ENCODE peak calls at places on chromosomes 5 and 9, in ten cellular contexts. One of them, this sample, is unnamed.

GRCh38 chr5:122151640-122152039 is 22.3 kb downstream of the ZNF474 start:
- DNase-seq in NAMALWA: no peak
- DNase-seq in anterior cingulate cortex: no peak
- DNase-seq in germinal center: no peak
- DNase-seq in GM03348: peak
- DNase-seq in smooth muscle cell of the brain vasculature: peak
- DNase-seq in neural crest cell: no peak
- DNase-seq in heart right ventricle: no peak
- DNase-seq in NCI-H774: no peak
- DNase-seq in EL: peak
- DNase-seq in this sample: no peak

GRCh38 chr5:134567651-134568338 is 42.3 kb downstream of the JADE2 start:
- DNase-seq in NAMALWA: no peak
- DNase-seq in anterior cingulate cortex: no peak
- DNase-seq in germinal center: no peak
- DNase-seq in GM03348: peak
- DNase-seq in smooth muscle cell of the brain vasculature: no peak
- DNase-seq in neural crest cell: no peak
- DNase-seq in heart right ventricle: no peak
- DNase-seq in NCI-H774: no peak
- DNase-seq in EL: peak
- DNase-seq in this sample: no peak

GRCh38 chr5:18105449-18105848 is 471.2 kb downstream of the TAF11L14 start:
- DNase-seq in NAMALWA: no peak
- DNase-seq in anterior cingulate cortex: no peak
- DNase-seq in germinal center: no peak
- DNase-seq in GM03348: no peak
- DNase-seq in smooth muscle cell of the brain vasculature: no peak
- DNase-seq in neural crest cell: no peak
- DNase-seq in heart right ventricle: no peak
- DNase-seq in NCI-H774: no peak
- DNase-seq in EL: no peak
- DNase-seq in this sample: no peak

GRCh38 chr5:2149196-2149541 is 266.4 kb upstream of the IRX4 start:
- DNase-seq in NAMALWA: no peak
- DNase-seq in anterior cingulate cortex: no peak
- DNase-seq in germinal center: no peak
- DNase-seq in GM03348: peak
- DNase-seq in smooth muscle cell of the brain vasculature: no peak
- DNase-seq in neural crest cell: no peak
- DNase-seq in heart right ventricle: no peak
- DNase-seq in NCI-H774: no peak
- DNase-seq in EL: no peak
- DNase-seq in this sample: no peak

GRCh38 chr9:97480174-97480573 is 21.3 kb upstream of the TMOD1 start:
- DNase-seq in NAMALWA: no peak
- DNase-seq in anterior cingulate cortex: no peak
- DNase-seq in germinal center: no peak
- DNase-seq in GM03348: no peak
- DNase-seq in smooth muscle cell of the brain vasculature: no peak
- DNase-seq in neural crest cell: no peak
- DNase-seq in heart right ventricle: no peak
- DNase-seq in NCI-H774: no peak
- DNase-seq in EL: no peak
- DNase-seq in this sample: no peak

GRCh38 chr5:142432961-142433360 is 108.1 kb upstream of the SPRY4 start:
- DNase-seq in NAMALWA: no peak
- DNase-seq in anterior cingulate cortex: no peak
- DNase-seq in germinal center: peak
- DNase-seq in GM03348: no peak
- DNase-seq in smooth muscle cell of the brain vasculature: no peak
- DNase-seq in neural crest cell: no peak
- DNase-seq in heart right ventricle: no peak
- DNase-seq in NCI-H774: no peak
- DNase-seq in EL: no peak
- DNase-seq in this sample: no peak

GRCh38 chr5:29001666-29002065 is 1963.3 kb upstream of the CDH9 start:
- DNase-seq in NAMALWA: no peak
- DNase-seq in anterior cingulate cortex: no peak
- DNase-seq in germinal center: no peak
- DNase-seq in GM03348: no peak
- DNase-seq in smooth muscle cell of the brain vasculature: no peak
- DNase-seq in neural crest cell: no peak
- DNase-seq in heart right ventricle: no peak
- DNase-seq in NCI-H774: no peak
- DNase-seq in EL: no peak
- DNase-seq in this sample: no peak

GRCh38 chr5:36878421-36879088 is 2.0 kb downstream of the NIPBL start:
- DNase-seq in NAMALWA: no peak
- DNase-seq in anterior cingulate cortex: no peak
- DNase-seq in germinal center: no peak
- DNase-seq in GM03348: peak
- DNase-seq in smooth muscle cell of the brain vasculature: no peak
- DNase-seq in neural crest cell: peak
- DNase-seq in heart right ventricle: no peak
- DNase-seq in NCI-H774: peak
- DNase-seq in EL: peak
- DNase-seq in this sample: no peak

GRCh38 chr9:78985084-78985738 is 586.6 kb upstream of the TLE4 start:
- DNase-seq in NAMALWA: no peak
- DNase-seq in anterior cingulate cortex: no peak
- DNase-seq in germinal center: no peak
- DNase-seq in GM03348: peak
- DNase-seq in smooth muscle cell of the brain vasculature: no peak
- DNase-seq in neural crest cell: no peak
- DNase-seq in heart right ventricle: no peak
- DNase-seq in NCI-H774: no peak
- DNase-seq in EL: peak
- DNase-seq in this sample: no peak

GRCh38 chr9:108445431-108446018 is 410.3 kb downstream of the ACTL7B start:
- DNase-seq in NAMALWA: no peak
- DNase-seq in anterior cingulate cortex: peak
- DNase-seq in germinal center: no peak
- DNase-seq in GM03348: no peak
- DNase-seq in smooth muscle cell of the brain vasculature: no peak
- DNase-seq in neural crest cell: peak
- DNase-seq in heart right ventricle: no peak
- DNase-seq in NCI-H774: no peak
- DNase-seq in EL: no peak
- DNase-seq in this sample: no peak

GRCh38 chr5:66982514-66982913 is 214.1 kb downstream of the CD180 start:
- DNase-seq in NAMALWA: no peak
- DNase-seq in anterior cingulate cortex: no peak
- DNase-seq in germinal center: no peak
- DNase-seq in GM03348: no peak
- DNase-seq in smooth muscle cell of the brain vasculature: no peak
- DNase-seq in neural crest cell: no peak
- DNase-seq in heart right ventricle: no peak
- DNase-seq in NCI-H774: no peak
- DNase-seq in EL: no peak
- DNase-seq in this sample: no peak

GRCh38 chr5:173180331-173180730 is 36.0 kb downstream of the BNIP1 start:
- DNase-seq in NAMALWA: no peak
- DNase-seq in anterior cingulate cortex: no peak
- DNase-seq in germinal center: no peak
- DNase-seq in GM03348: no peak
- DNase-seq in smooth muscle cell of the brain vasculature: no peak
- DNase-seq in neural crest cell: no peak
- DNase-seq in heart right ventricle: no peak
- DNase-seq in NCI-H774: no peak
- DNase-seq in EL: peak
- DNase-seq in this sample: no peak

GRCh38 chr5:171521219-171521633 is 101.8 kb downstream of the FGF18 start:
- DNase-seq in NAMALWA: no peak
- DNase-seq in anterior cingulate cortex: no peak
- DNase-seq in germinal center: no peak
- DNase-seq in GM03348: peak
- DNase-seq in smooth muscle cell of the brain vasculature: peak
- DNase-seq in neural crest cell: no peak
- DNase-seq in heart right ventricle: no peak
- DNase-seq in NCI-H774: no peak
- DNase-seq in EL: peak
- DNase-seq in this sample: no peak

GRCh38 chr9:125867752-125868400 is 120.7 kb downstream of the PBX3 start:
- DNase-seq in NAMALWA: no peak
- DNase-seq in anterior cingulate cortex: no peak
- DNase-seq in germinal center: no peak
- DNase-seq in GM03348: no peak
- DNase-seq in smooth muscle cell of the brain vasculature: no peak
- DNase-seq in neural crest cell: no peak
- DNase-seq in heart right ventricle: no peak
- DNase-seq in NCI-H774: no peak
- DNase-seq in EL: no peak
- DNase-seq in this sample: no peak

GRCh38 chr9:35114921-35115341 is 731 bp downstream of the ATOSB start:
- DNase-seq in NAMALWA: peak
- DNase-seq in anterior cingulate cortex: no peak
- DNase-seq in germinal center: peak
- DNase-seq in GM03348: peak
- DNase-seq in smooth muscle cell of the brain vasculature: no peak
- DNase-seq in neural crest cell: peak
- DNase-seq in heart right ventricle: peak
- DNase-seq in NCI-H774: no peak
- DNase-seq in EL: peak
- DNase-seq in this sample: no peak

GRCh38 chr9:2704504-2704903 is 12.8 kb upstream of the KCNV2 start:
- DNase-seq in NAMALWA: no peak
- DNase-seq in anterior cingulate cortex: no peak
- DNase-seq in germinal center: no peak
- DNase-seq in GM03348: peak
- DNase-seq in smooth muscle cell of the brain vasculature: no peak
- DNase-seq in neural crest cell: no peak
- DNase-seq in heart right ventricle: no peak
- DNase-seq in NCI-H774: no peak
- DNase-seq in EL: no peak
- DNase-seq in this sample: no peak

GRCh38 chr9:135224921-135225541 is 137.6 kb downstream of the OLFM1 start:
- DNase-seq in NAMALWA: no peak
- DNase-seq in anterior cingulate cortex: no peak
- DNase-seq in germinal center: no peak
- DNase-seq in GM03348: no peak
- DNase-seq in smooth muscle cell of the brain vasculature: no peak
- DNase-seq in neural crest cell: no peak
- DNase-seq in heart right ventricle: no peak
- DNase-seq in NCI-H774: no peak
- DNase-seq in EL: no peak
- DNase-seq in this sample: no peak

GRCh38 chr5:2334686-2335085 is 416.8 kb downstream of the IRX2 start:
- DNase-seq in NAMALWA: no peak
- DNase-seq in anterior cingulate cortex: no peak
- DNase-seq in germinal center: no peak
- DNase-seq in GM03348: no peak
- DNase-seq in smooth muscle cell of the brain vasculature: no peak
- DNase-seq in neural crest cell: no peak
- DNase-seq in heart right ventricle: no peak
- DNase-seq in NCI-H774: no peak
- DNase-seq in EL: no peak
- DNase-seq in this sample: no peak

GRCh38 chr9:128422783-128423150 is 2.1 kb downstream of the CERCAM start:
- DNase-seq in NAMALWA: no peak
- DNase-seq in anterior cingulate cortex: no peak
- DNase-seq in germinal center: no peak
- DNase-seq in GM03348: no peak
- DNase-seq in smooth muscle cell of the brain vasculature: no peak
- DNase-seq in neural crest cell: no peak
- DNase-seq in heart right ventricle: no peak
- DNase-seq in NCI-H774: no peak
- DNase-seq in EL: no peak
- DNase-seq in this sample: no peak

GRCh38 chr5:95440825-95441224 is 49.7 kb downstream of the FAM81B start:
- DNase-seq in NAMALWA: no peak
- DNase-seq in anterior cingulate cortex: no peak
- DNase-seq in germinal center: no peak
- DNase-seq in GM03348: no peak
- DNase-seq in smooth muscle cell of the brain vasculature: no peak
- DNase-seq in neural crest cell: no peak
- DNase-seq in heart right ventricle: no peak
- DNase-seq in NCI-H774: no peak
- DNase-seq in EL: no peak
- DNase-seq in this sample: no peak

GRCh38 chr5:79436224-79436623 is 77.7 kb downstream of the HOMER1 start:
- DNase-seq in NAMALWA: no peak
- DNase-seq in anterior cingulate cortex: no peak
- DNase-seq in germinal center: no peak
- DNase-seq in GM03348: peak
- DNase-seq in smooth muscle cell of the brain vasculature: no peak
- DNase-seq in neural crest cell: no peak
- DNase-seq in heart right ventricle: no peak
- DNase-seq in NCI-H774: no peak
- DNase-seq in EL: peak
- DNase-seq in this sample: no peak

GRCh38 chr5:9124071-9124470 is 421.8 kb downstream of the SEMA5A start:
- DNase-seq in NAMALWA: no peak
- DNase-seq in anterior cingulate cortex: no peak
- DNase-seq in germinal center: no peak
- DNase-seq in GM03348: no peak
- DNase-seq in smooth muscle cell of the brain vasculature: no peak
- DNase-seq in neural crest cell: no peak
- DNase-seq in heart right ventricle: no peak
- DNase-seq in NCI-H774: no peak
- DNase-seq in EL: no peak
- DNase-seq in this sample: no peak

GRCh38 chr9:1837453-1838084 is 177.6 kb upstream of the SMARCA2 start:
- DNase-seq in NAMALWA: peak
- DNase-seq in anterior cingulate cortex: no peak
- DNase-seq in germinal center: peak
- DNase-seq in GM03348: peak
- DNase-seq in smooth muscle cell of the brain vasculature: no peak
- DNase-seq in neural crest cell: peak
- DNase-seq in heart right ventricle: no peak
- DNase-seq in NCI-H774: no peak
- DNase-seq in EL: peak
- DNase-seq in this sample: peak

GRCh38 chr9:70634696-70635095 is 220.2 kb upstream of the KLF9 start:
- DNase-seq in NAMALWA: no peak
- DNase-seq in anterior cingulate cortex: no peak
- DNase-seq in germinal center: no peak
- DNase-seq in GM03348: no peak
- DNase-seq in smooth muscle cell of the brain vasculature: no peak
- DNase-seq in neural crest cell: no peak
- DNase-seq in heart right ventricle: no peak
- DNase-seq in NCI-H774: no peak
- DNase-seq in EL: no peak
- DNase-seq in this sample: no peak

GRCh38 chr5:31380049-31380448 is 151.8 kb downstream of the DROSHA start:
- DNase-seq in NAMALWA: no peak
- DNase-seq in anterior cingulate cortex: no peak
- DNase-seq in germinal center: no peak
- DNase-seq in GM03348: no peak
- DNase-seq in smooth muscle cell of the brain vasculature: no peak
- DNase-seq in neural crest cell: no peak
- DNase-seq in heart right ventricle: no peak
- DNase-seq in NCI-H774: no peak
- DNase-seq in EL: no peak
- DNase-seq in this sample: no peak

GRCh38 chr5:175252234-175252805 is 191.7 kb downstream of the DRD1 start:
- DNase-seq in NAMALWA: no peak
- DNase-seq in anterior cingulate cortex: no peak
- DNase-seq in germinal center: no peak
- DNase-seq in GM03348: no peak
- DNase-seq in smooth muscle cell of the brain vasculature: no peak
- DNase-seq in neural crest cell: no peak
- DNase-seq in heart right ventricle: no peak
- DNase-seq in NCI-H774: no peak
- DNase-seq in EL: peak
- DNase-seq in this sample: no peak

GRCh38 chr5:23457780-23458179 is 49.6 kb upstream of the PRDM9 start:
- DNase-seq in NAMALWA: no peak
- DNase-seq in anterior cingulate cortex: no peak
- DNase-seq in germinal center: no peak
- DNase-seq in GM03348: no peak
- DNase-seq in smooth muscle cell of the brain vasculature: no peak
- DNase-seq in neural crest cell: no peak
- DNase-seq in heart right ventricle: no peak
- DNase-seq in NCI-H774: no peak
- DNase-seq in EL: no peak
- DNase-seq in this sample: no peak

GRCh38 chr5:16582081-16582480 is 34.7 kb downstream of the RETREG1 start:
- DNase-seq in NAMALWA: no peak
- DNase-seq in anterior cingulate cortex: no peak
- DNase-seq in germinal center: no peak
- DNase-seq in GM03348: no peak
- DNase-seq in smooth muscle cell of the brain vasculature: no peak
- DNase-seq in neural crest cell: no peak
- DNase-seq in heart right ventricle: no peak
- DNase-seq in NCI-H774: no peak
- DNase-seq in EL: no peak
- DNase-seq in this sample: no peak

This sample was measured in Panc1.